ENCODE peak calls at places on chromosomes 13 and 19, in ten cellular contexts. One of them, this sample, is unnamed.

GRCh38 chr13:107211073-107211472 is 643.1 kb upstream of the ARGLU1 start:
- DNase-seq in kidney: no peak
- DNase-seq in body of pancreas: peak; percentile 83
- DNase-seq in endothelial cell: peak; percentile 80
- DNase-seq in HCT116: peak; percentile 22
- DNase-seq in cardiac muscle cell: peak; percentile 94
- DNase-seq in lower lobe of right lung: peak; percentile 62
- DNase-seq in dorsolateral prefrontal cortex: peak; percentile 87
- DNase-seq in D721Med: no peak
- DNase-seq in bronchial epithelial cell: peak; percentile 72
- DNase-seq in this sample: peak; percentile 50

GRCh38 chr13:50006426-50007135 is 8.7 kb upstream of the KCNRG start:
- DNase-seq in D721Med: no peak
- DNase-seq in dorsolateral prefrontal cortex: no peak
- DNase-seq in HCT116: no peak
- DNase-seq in endothelial cell: no peak
- DNase-seq in bronchial epithelial cell: no peak
- DNase-seq in lower lobe of right lung: no peak
- DNase-seq in kidney: no peak
- DNase-seq in body of pancreas: no peak
- DNase-seq in cardiac muscle cell: peak; percentile 75
- DNase-seq in this sample: no peak

GRCh38 chr13:36131215-36131930 is at the start of gene DCLK1:
- DNase-seq in body of pancreas: peak; percentile 37
- DNase-seq in cardiac muscle cell: peak; percentile 65
- DNase-seq in dorsolateral prefrontal cortex: no peak
- DNase-seq in kidney: peak; percentile 80
- DNase-seq in bronchial epithelial cell: no peak
- DNase-seq in HCT116: no peak
- DNase-seq in endothelial cell: peak; percentile 45
- DNase-seq in lower lobe of right lung: peak; percentile 51
- DNase-seq in D721Med: no peak
- DNase-seq in this sample: no peak

GRCh38 chr13:109344552-109345157 is 441.7 kb downstream of the IRS2 start:
- DNase-seq in D721Med: no peak
- DNase-seq in bronchial epithelial cell: peak; percentile 59
- DNase-seq in HCT116: no peak
- DNase-seq in endothelial cell: no peak
- DNase-seq in dorsolateral prefrontal cortex: no peak
- DNase-seq in kidney: no peak
- DNase-seq in lower lobe of right lung: no peak
- DNase-seq in cardiac muscle cell: peak; percentile 36
- DNase-seq in body of pancreas: no peak
- DNase-seq in this sample: no peak

GRCh38 chr19:47626238-47626637 is 17.3 kb downstream of the BICRA start:
- DNase-seq in dorsolateral prefrontal cortex: no peak
- DNase-seq in bronchial epithelial cell: no peak
- DNase-seq in body of pancreas: no peak
- DNase-seq in cardiac muscle cell: no peak
- DNase-seq in D721Med: no peak
- DNase-seq in kidney: no peak
- DNase-seq in HCT116: no peak
- DNase-seq in endothelial cell: no peak
- DNase-seq in lower lobe of right lung: no peak
- DNase-seq in this sample: no peak

GRCh38 chr19:49579193-49579592 is 1.2 kb downstream of the NOSIP start:
- DNase-seq in dorsolateral prefrontal cortex: no peak
- DNase-seq in HCT116: no peak
- DNase-seq in bronchial epithelial cell: no peak
- DNase-seq in D721Med: no peak
- DNase-seq in body of pancreas: no peak
- DNase-seq in endothelial cell: no peak
- DNase-seq in kidney: no peak
- DNase-seq in cardiac muscle cell: no peak
- DNase-seq in lower lobe of right lung: no peak
- DNase-seq in this sample: no peak

GRCh38 chr19:22545751-22546150 is 88.4 kb upstream of the ZNF492 start:
- DNase-seq in cardiac muscle cell: peak; percentile 1
- DNase-seq in kidney: no peak
- DNase-seq in lower lobe of right lung: no peak
- DNase-seq in bronchial epithelial cell: peak; percentile 3
- DNase-seq in HCT116: peak; percentile 8
- DNase-seq in body of pancreas: peak; percentile 84
- DNase-seq in endothelial cell: peak; percentile 9
- DNase-seq in D721Med: peak; percentile 29
- DNase-seq in dorsolateral prefrontal cortex: peak; percentile 71
- DNase-seq in this sample: no peak

GRCh38 chr19:4042731-4043082 is 24.0 kb downstream of the ZBTB7A start:
- DNase-seq in bronchial epithelial cell: no peak
- DNase-seq in HCT116: no peak
- DNase-seq in body of pancreas: peak; percentile 87
- DNase-seq in lower lobe of right lung: peak; percentile 80
- DNase-seq in kidney: peak; percentile 86
- DNase-seq in dorsolateral prefrontal cortex: no peak
- DNase-seq in D721Med: no peak
- DNase-seq in endothelial cell: no peak
- DNase-seq in cardiac muscle cell: no peak
- DNase-seq in this sample: peak; percentile 80

GRCh38 chr13:44879452-44880058 is 109.7 kb downstream of the NUFIP1 start:
- DNase-seq in HCT116: peak; percentile 40
- DNase-seq in bronchial epithelial cell: peak; percentile 55
- DNase-seq in lower lobe of right lung: no peak
- DNase-seq in D721Med: no peak
- DNase-seq in kidney: no peak
- DNase-seq in dorsolateral prefrontal cortex: no peak
- DNase-seq in body of pancreas: peak; percentile 69
- DNase-seq in cardiac muscle cell: peak; percentile 77
- DNase-seq in endothelial cell: no peak
- DNase-seq in this sample: peak; percentile 15

GRCh38 chr13:66312312-66313087 is 917.6 kb downstream of the PCDH9 start:
- DNase-seq in lower lobe of right lung: no peak
- DNase-seq in kidney: no peak
- DNase-seq in dorsolateral prefrontal cortex: no peak
- DNase-seq in endothelial cell: no peak
- DNase-seq in bronchial epithelial cell: no peak
- DNase-seq in body of pancreas: peak; percentile 46
- DNase-seq in D721Med: no peak
- DNase-seq in HCT116: no peak
- DNase-seq in cardiac muscle cell: peak; percentile 76
- DNase-seq in this sample: no peak

GRCh38 chr19:50735869-50736268 is 12.7 kb downstream of the CLEC11A start:
- DNase-seq in D721Med: no peak
- DNase-seq in kidney: no peak
- DNase-seq in dorsolateral prefrontal cortex: no peak
- DNase-seq in cardiac muscle cell: no peak
- DNase-seq in body of pancreas: no peak
- DNase-seq in bronchial epithelial cell: no peak
- DNase-seq in lower lobe of right lung: no peak
- DNase-seq in HCT116: no peak
- DNase-seq in endothelial cell: no peak
- DNase-seq in this sample: no peak

GRCh38 chr13:48496796-48497195 is 36.1 kb downstream of the RCBTB2 start:
- DNase-seq in lower lobe of right lung: no peak
- DNase-seq in D721Med: no peak
- DNase-seq in cardiac muscle cell: no peak
- DNase-seq in HCT116: no peak
- DNase-seq in kidney: no peak
- DNase-seq in endothelial cell: no peak
- DNase-seq in body of pancreas: no peak
- DNase-seq in dorsolateral prefrontal cortex: no peak
- DNase-seq in bronchial epithelial cell: no peak
- DNase-seq in this sample: no peak

GRCh38 chr13:80690208-80690607 is 349.3 kb upstream of the SPRY2 start:
- DNase-seq in cardiac muscle cell: no peak
- DNase-seq in dorsolateral prefrontal cortex: no peak
- DNase-seq in endothelial cell: no peak
- DNase-seq in lower lobe of right lung: no peak
- DNase-seq in kidney: no peak
- DNase-seq in body of pancreas: no peak
- DNase-seq in HCT116: no peak
- DNase-seq in D721Med: no peak
- DNase-seq in bronchial epithelial cell: no peak
- DNase-seq in this sample: no peak

GRCh38 chr13:50376895-50377575 is 361.8 kb downstream of the KCNRG start:
- DNase-seq in HCT116: no peak
- DNase-seq in cardiac muscle cell: no peak
- DNase-seq in body of pancreas: no peak
- DNase-seq in bronchial epithelial cell: no peak
- DNase-seq in endothelial cell: no peak
- DNase-seq in lower lobe of right lung: no peak
- DNase-seq in kidney: no peak
- DNase-seq in dorsolateral prefrontal cortex: peak; percentile 56
- DNase-seq in D721Med: no peak
- DNase-seq in this sample: peak; percentile 3

DNA sequence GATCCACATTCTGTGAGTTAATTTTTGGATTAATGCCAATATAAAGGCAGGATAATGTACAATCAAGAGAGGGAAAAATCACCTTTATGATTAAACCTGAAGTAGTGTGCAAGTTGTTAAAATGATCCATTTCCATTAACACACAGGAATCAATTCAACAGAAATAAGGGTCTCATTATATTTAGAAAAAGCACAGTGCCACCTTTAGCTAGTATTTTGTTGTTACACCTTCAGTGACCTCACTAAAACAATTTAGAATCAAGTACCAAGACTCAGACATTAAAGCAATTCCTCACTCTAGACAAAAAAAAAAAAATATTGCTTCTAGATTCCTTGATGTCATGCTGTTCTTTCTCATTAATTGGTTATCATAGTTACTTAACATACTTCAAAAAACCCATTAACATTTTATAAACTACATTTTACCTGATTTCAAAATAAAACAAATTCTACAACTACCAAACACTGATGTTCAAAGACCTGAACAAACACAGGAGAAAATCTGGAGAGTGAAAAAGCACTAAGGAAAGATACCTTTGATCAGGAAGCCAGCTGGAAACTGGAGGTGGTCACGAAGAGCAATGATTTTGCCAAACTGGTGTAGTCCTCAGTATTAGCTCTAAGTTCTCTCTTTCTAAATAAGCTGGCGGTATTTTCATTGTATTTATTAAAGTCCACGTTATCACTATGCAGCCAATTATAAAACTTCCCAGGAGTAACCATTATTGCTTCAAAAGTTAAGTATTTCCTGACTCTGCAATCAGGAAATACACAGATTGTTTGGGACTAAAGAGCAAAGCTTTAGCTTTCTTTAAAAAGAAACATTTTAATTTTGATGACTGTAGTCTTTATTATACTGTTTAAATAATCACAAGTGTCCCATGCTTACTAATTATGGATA is 115.3 kb downstream of the TBC1D4 start:
- DNase-seq in HCT116: no peak
- DNase-seq in endothelial cell: no peak
- DNase-seq in kidney: no peak
- DNase-seq in cardiac muscle cell: no peak
- DNase-seq in dorsolateral prefrontal cortex: no peak
- DNase-seq in body of pancreas: no peak
- DNase-seq in lower lobe of right lung: no peak
- DNase-seq in D721Med: no peak
- DNase-seq in bronchial epithelial cell: no peak
- DNase-seq in this sample: no peak
- TF ChIP-seq CTCF in HCT116: no peak
- TF ChIP-seq CTCF in endothelial cell: no peak
- TF ChIP-seq CTCF in kidney: no peak
- TF ChIP-seq CTCF in cardiac muscle cell: no peak
- TF ChIP-seq CTCF in dorsolateral prefrontal cortex: no peak
- TF ChIP-seq CTCF in body of pancreas: peak; percentile 7
- TF ChIP-seq CTCF in lower lobe of right lung: no peak
- TF ChIP-seq CTCF in D721Med: no peak
- TF ChIP-seq CTCF in bronchial epithelial cell: no peak
- TF ChIP-seq CTCF in this sample: no peak

DNA sequence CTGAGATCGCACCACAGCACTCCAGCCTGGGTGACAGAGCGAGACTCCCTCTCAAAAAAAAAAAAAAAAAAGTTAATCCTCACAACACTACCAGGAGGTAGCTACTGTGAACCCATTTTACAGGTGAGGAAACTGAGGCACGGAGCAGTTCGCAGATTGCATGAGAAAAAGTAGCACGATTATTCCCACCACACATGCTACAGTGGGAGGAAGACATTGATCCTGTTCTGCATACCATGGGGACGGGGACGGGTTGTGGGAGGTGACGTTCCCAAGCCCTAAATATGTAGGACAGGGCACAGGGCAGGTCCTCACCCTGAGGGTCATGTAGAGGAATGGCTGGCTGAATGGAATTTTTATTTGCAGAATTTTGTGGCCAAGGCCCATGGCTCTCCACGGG is 23.7 kb downstream of the CLEC17A start:
- DNase-seq in lower lobe of right lung: no peak
- DNase-seq in dorsolateral prefrontal cortex: no peak
- DNase-seq in kidney: no peak
- DNase-seq in body of pancreas: no peak
- DNase-seq in bronchial epithelial cell: no peak
- DNase-seq in cardiac muscle cell: no peak
- DNase-seq in HCT116: no peak
- DNase-seq in D721Med: no peak
- DNase-seq in endothelial cell: no peak
- DNase-seq in this sample: no peak
- TF ChIP-seq CTCF in lower lobe of right lung: no peak
- TF ChIP-seq CTCF in dorsolateral prefrontal cortex: no peak
- TF ChIP-seq CTCF in kidney: no peak
- TF ChIP-seq CTCF in body of pancreas: no peak
- TF ChIP-seq CTCF in bronchial epithelial cell: no peak
- TF ChIP-seq CTCF in cardiac muscle cell: no peak
- TF ChIP-seq CTCF in HCT116: no peak
- TF ChIP-seq CTCF in D721Med: no peak
- TF ChIP-seq CTCF in endothelial cell: no peak
- TF ChIP-seq CTCF in this sample: no peak

GRCh38 chr19:53010494-53010893 is 3.2 kb upstream of the ERVV-1 start:
- DNase-seq in dorsolateral prefrontal cortex: no peak
- DNase-seq in kidney: no peak
- DNase-seq in endothelial cell: no peak
- DNase-seq in body of pancreas: no peak
- DNase-seq in HCT116: no peak
- DNase-seq in D721Med: no peak
- DNase-seq in cardiac muscle cell: no peak
- DNase-seq in lower lobe of right lung: no peak
- DNase-seq in bronchial epithelial cell: no peak
- DNase-seq in this sample: no peak
- TF ChIP-seq CTCF in dorsolateral prefrontal cortex: no peak
- TF ChIP-seq CTCF in kidney: no peak
- TF ChIP-seq CTCF in endothelial cell: no peak
- TF ChIP-seq CTCF in body of pancreas: no peak
- TF ChIP-seq CTCF in HCT116: no peak
- TF ChIP-seq CTCF in D721Med: no peak
- TF ChIP-seq CTCF in cardiac muscle cell: no peak
- TF ChIP-seq CTCF in lower lobe of right lung: no peak
- TF ChIP-seq CTCF in bronchial epithelial cell: no peak
- TF ChIP-seq CTCF in this sample: no peak

DNA sequence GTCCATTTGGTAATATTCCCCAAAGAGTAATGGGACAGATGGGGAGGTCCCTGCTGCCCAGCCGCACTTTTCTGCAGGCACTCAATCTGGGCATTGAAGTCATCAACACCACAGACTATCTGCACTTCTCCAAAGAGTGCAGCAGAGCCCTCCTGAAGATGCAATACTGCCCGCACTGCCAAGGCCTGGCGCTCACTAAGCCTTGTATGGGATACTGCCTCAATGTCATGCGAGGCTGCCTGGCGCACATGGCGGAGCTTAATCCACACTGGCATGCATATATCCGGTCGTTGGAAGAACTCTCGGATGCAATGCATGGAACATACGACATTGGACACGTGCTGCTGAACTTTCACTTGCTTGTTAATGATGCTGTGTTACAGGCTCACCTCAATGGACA is 295.0 kb downstream of the GPC5 start:
- DNase-seq in HCT116: no peak
- DNase-seq in lower lobe of right lung: no peak
- DNase-seq in cardiac muscle cell: no peak
- DNase-seq in body of pancreas: no peak
- DNase-seq in bronchial epithelial cell: no peak
- DNase-seq in D721Med: no peak
- DNase-seq in endothelial cell: no peak
- DNase-seq in dorsolateral prefrontal cortex: no peak
- DNase-seq in kidney: no peak
- DNase-seq in this sample: no peak
- TF ChIP-seq CTCF in HCT116: no peak
- TF ChIP-seq CTCF in lower lobe of right lung: no peak
- TF ChIP-seq CTCF in cardiac muscle cell: no peak
- TF ChIP-seq CTCF in body of pancreas: no peak
- TF ChIP-seq CTCF in bronchial epithelial cell: no peak
- TF ChIP-seq CTCF in D721Med: no peak
- TF ChIP-seq CTCF in endothelial cell: no peak
- TF ChIP-seq CTCF in dorsolateral prefrontal cortex: no peak
- TF ChIP-seq CTCF in kidney: no peak
- TF ChIP-seq CTCF in this sample: no peak

This sample was measured in Calu3.